ENCODE peak calls at places on chromosomes 5 and 9, in nine cellular contexts. One of them, this sample, is unnamed.

GRCh38 chr5:98510111-98510510 is 263.4 kb upstream of the RGMB start:
- DNase-seq in tibial nerve: no peak
- DNase-seq in GM12878: no peak
- DNase-seq in stomach: peak; percentile 46
- DNase-seq in suprapubic skin: no peak
- DNase-seq in SK-N-SH: no peak
- DNase-seq in ovary: no peak
- DNase-seq in A549: no peak
- DNase-seq in sigmoid colon: no peak
- DNase-seq in this sample: peak; percentile 41

GRCh38 chr9:92963831-92964606 is 16.7 kb downstream of the FGD3 start:
- DNase-seq in tibial nerve: peak; percentile 25
- DNase-seq in stomach: peak; percentile 49
- DNase-seq in A549: no peak
- DNase-seq in sigmoid colon: no peak
- DNase-seq in SK-N-SH: no peak
- DNase-seq in ovary: no peak
- DNase-seq in suprapubic skin: peak; percentile 55
- DNase-seq in GM12878: peak; percentile 80
- DNase-seq in this sample: peak; percentile 59

GRCh38 chr5:122469520-122469919 is 157.5 kb downstream of the SNCAIP start:
- DNase-seq in tibial nerve: no peak
- DNase-seq in sigmoid colon: no peak
- DNase-seq in SK-N-SH: no peak
- DNase-seq in A549: no peak
- DNase-seq in GM12878: no peak
- DNase-seq in suprapubic skin: no peak
- DNase-seq in stomach: no peak
- DNase-seq in ovary: no peak
- DNase-seq in this sample: no peak

GRCh38 chr5:111853748-111854147 is 96.8 kb upstream of the NREP start:
- DNase-seq in stomach: no peak
- DNase-seq in sigmoid colon: no peak
- DNase-seq in ovary: no peak
- DNase-seq in tibial nerve: no peak
- DNase-seq in SK-N-SH: no peak
- DNase-seq in suprapubic skin: no peak
- DNase-seq in A549: no peak
- DNase-seq in GM12878: peak; percentile 41
- DNase-seq in this sample: no peak

GRCh38 chr5:76546497-76547102 is 76.6 kb downstream of the F2RL2 start:
- DNase-seq in sigmoid colon: no peak
- DNase-seq in stomach: no peak
- DNase-seq in tibial nerve: no peak
- DNase-seq in suprapubic skin: no peak
- DNase-seq in SK-N-SH: no peak
- DNase-seq in A549: no peak
- DNase-seq in GM12878: peak; percentile 51
- DNase-seq in ovary: no peak
- DNase-seq in this sample: no peak

GRCh38 chr9:77899679-77900354 is 131.8 kb downstream of the GNAQ start:
- DNase-seq in SK-N-SH: no peak
- DNase-seq in tibial nerve: no peak
- DNase-seq in sigmoid colon: no peak
- DNase-seq in ovary: no peak
- DNase-seq in A549: no peak
- DNase-seq in stomach: no peak
- DNase-seq in GM12878: no peak
- DNase-seq in suprapubic skin: no peak
- DNase-seq in this sample: no peak

GRCh38 chr5:85452322-85453025 is 1067.8 kb upstream of the EDIL3 start:
- DNase-seq in stomach: no peak
- DNase-seq in tibial nerve: no peak
- DNase-seq in suprapubic skin: no peak
- DNase-seq in sigmoid colon: no peak
- DNase-seq in A549: no peak
- DNase-seq in SK-N-SH: no peak
- DNase-seq in ovary: no peak
- DNase-seq in GM12878: no peak
- DNase-seq in this sample: no peak

GRCh38 chr5:150738862-150739261 is 20.0 kb downstream of the DCTN4 start:
- DNase-seq in ovary: no peak
- DNase-seq in GM12878: no peak
- DNase-seq in sigmoid colon: no peak
- DNase-seq in A549: no peak
- DNase-seq in stomach: no peak
- DNase-seq in tibial nerve: no peak
- DNase-seq in suprapubic skin: no peak
- DNase-seq in SK-N-SH: no peak
- DNase-seq in this sample: no peak

GRCh38 chr5:133427121-133427777 is 185.1 kb downstream of the FSTL4 start:
- DNase-seq in SK-N-SH: no peak
- DNase-seq in sigmoid colon: no peak
- DNase-seq in GM12878: no peak
- DNase-seq in stomach: no peak
- DNase-seq in tibial nerve: no peak
- DNase-seq in suprapubic skin: no peak
- DNase-seq in A549: no peak
- DNase-seq in ovary: no peak
- DNase-seq in this sample: no peak

GRCh38 chr5:140549237-140550144 is 2.0 kb downstream of the EIF4EBP3 start:
- DNase-seq in suprapubic skin: peak; percentile 69
- DNase-seq in A549: no peak
- DNase-seq in sigmoid colon: peak; percentile 94
- DNase-seq in ovary: peak; percentile 42
- DNase-seq in stomach: peak; percentile 86
- DNase-seq in GM12878: no peak
- DNase-seq in SK-N-SH: peak; percentile 71
- DNase-seq in tibial nerve: peak; percentile 56
- DNase-seq in this sample: peak; percentile 81

GRCh38 chr9:70013598-70014196 is 30.0 kb upstream of the MAMDC2 start:
- DNase-seq in sigmoid colon: peak; percentile 82
- DNase-seq in stomach: no peak
- DNase-seq in A549: no peak
- DNase-seq in tibial nerve: peak; percentile 48
- DNase-seq in ovary: no peak
- DNase-seq in suprapubic skin: no peak
- DNase-seq in SK-N-SH: peak; percentile 52
- DNase-seq in GM12878: no peak
- DNase-seq in this sample: no peak

GRCh38 chr9:112531666-112532282 is 45.1 kb downstream of the KIAA1958 start:
- DNase-seq in sigmoid colon: no peak
- DNase-seq in GM12878: no peak
- DNase-seq in suprapubic skin: no peak
- DNase-seq in stomach: no peak
- DNase-seq in SK-N-SH: no peak
- DNase-seq in ovary: no peak
- DNase-seq in tibial nerve: no peak
- DNase-seq in A549: no peak
- DNase-seq in this sample: no peak

GRCh38 chr5:36041537-36041845 is 25.2 kb downstream of the UGT3A2 start:
- DNase-seq in GM12878: no peak
- DNase-seq in ovary: no peak
- DNase-seq in suprapubic skin: no peak
- DNase-seq in stomach: no peak
- DNase-seq in sigmoid colon: no peak
- DNase-seq in A549: no peak
- DNase-seq in tibial nerve: no peak
- DNase-seq in SK-N-SH: no peak
- DNase-seq in this sample: no peak
- TF ChIP-seq EP300 in GM12878: no peak
- TF ChIP-seq EP300 in ovary: no peak
- TF ChIP-seq EP300 in suprapubic skin: no peak
- TF ChIP-seq EP300 in stomach: no peak
- TF ChIP-seq EP300 in sigmoid colon: no peak
- TF ChIP-seq EP300 in A549: no peak
- TF ChIP-seq EP300 in tibial nerve: no peak
- TF ChIP-seq EP300 in SK-N-SH: no peak
- TF ChIP-seq EP300 in this sample: no peak

DNA sequence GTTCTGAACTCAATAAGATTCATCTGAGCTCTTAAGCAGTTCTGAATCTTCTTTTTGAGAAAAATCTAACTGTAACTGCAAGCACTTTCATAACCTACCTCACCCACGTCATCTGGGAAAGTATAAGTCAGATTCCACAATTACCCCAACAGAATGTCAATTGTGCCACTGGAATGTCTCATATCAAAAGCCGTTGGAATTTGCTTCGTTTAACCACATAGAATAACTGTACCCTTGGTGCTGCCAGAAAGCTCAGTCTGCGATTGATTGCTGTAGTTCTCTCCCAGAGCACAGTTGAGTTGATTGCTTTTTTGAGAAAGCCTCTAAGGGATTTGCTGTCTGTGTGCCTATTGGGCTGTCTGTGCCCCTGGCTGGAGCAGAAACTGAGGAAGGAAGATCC is 583.6 kb downstream of the TMEM38B start:
- DNase-seq in ovary: no peak
- DNase-seq in suprapubic skin: no peak
- DNase-seq in A549: no peak
- DNase-seq in tibial nerve: no peak
- DNase-seq in sigmoid colon: no peak
- DNase-seq in stomach: no peak
- DNase-seq in SK-N-SH: no peak
- DNase-seq in GM12878: no peak
- DNase-seq in this sample: no peak
- TF ChIP-seq EP300 in ovary: no peak
- TF ChIP-seq EP300 in suprapubic skin: no peak
- TF ChIP-seq EP300 in A549: no peak
- TF ChIP-seq EP300 in tibial nerve: no peak
- TF ChIP-seq EP300 in sigmoid colon: no peak
- TF ChIP-seq EP300 in stomach: no peak
- TF ChIP-seq EP300 in SK-N-SH: no peak
- TF ChIP-seq EP300 in GM12878: no peak
- TF ChIP-seq EP300 in this sample: no peak

GRCh38 chr5:167065784-167066183 is 1225.7 kb upstream of the WWC1 start:
- DNase-seq in A549: no peak
- DNase-seq in GM12878: no peak
- DNase-seq in SK-N-SH: no peak
- DNase-seq in sigmoid colon: no peak
- DNase-seq in tibial nerve: no peak
- DNase-seq in ovary: no peak
- DNase-seq in stomach: no peak
- DNase-seq in suprapubic skin: no peak
- DNase-seq in this sample: no peak

GRCh38 chr5:167058481-167058880 is 1233.0 kb upstream of the WWC1 start:
- DNase-seq in sigmoid colon: no peak
- DNase-seq in tibial nerve: no peak
- DNase-seq in SK-N-SH: no peak
- DNase-seq in GM12878: no peak
- DNase-seq in A549: no peak
- DNase-seq in ovary: no peak
- DNase-seq in suprapubic skin: no peak
- DNase-seq in stomach: no peak
- DNase-seq in this sample: no peak

GRCh38 chr5:167061695-167062094 is 1229.8 kb upstream of the WWC1 start:
- DNase-seq in GM12878: no peak
- DNase-seq in stomach: no peak
- DNase-seq in ovary: no peak
- DNase-seq in sigmoid colon: no peak
- DNase-seq in SK-N-SH: no peak
- DNase-seq in tibial nerve: no peak
- DNase-seq in suprapubic skin: no peak
- DNase-seq in A549: no peak
- DNase-seq in this sample: no peak

GRCh38 chr5:167063788-167064187 is 1227.7 kb upstream of the WWC1 start:
- DNase-seq in tibial nerve: no peak
- DNase-seq in suprapubic skin: no peak
- DNase-seq in GM12878: no peak
- DNase-seq in ovary: no peak
- DNase-seq in stomach: no peak
- DNase-seq in A549: no peak
- DNase-seq in sigmoid colon: no peak
- DNase-seq in SK-N-SH: peak; percentile 7
- DNase-seq in this sample: no peak

GRCh38 chr5:167064199-167064811 is 1227.1 kb upstream of the WWC1 start:
- DNase-seq in A549: no peak
- DNase-seq in GM12878: no peak
- DNase-seq in tibial nerve: no peak
- DNase-seq in ovary: no peak
- DNase-seq in suprapubic skin: no peak
- DNase-seq in sigmoid colon: no peak
- DNase-seq in stomach: no peak
- DNase-seq in SK-N-SH: no peak
- DNase-seq in this sample: no peak
- TF ChIP-seq EP300 in A549: no peak
- TF ChIP-seq EP300 in GM12878: no peak
- TF ChIP-seq EP300 in tibial nerve: no peak
- TF ChIP-seq EP300 in ovary: no peak
- TF ChIP-seq EP300 in suprapubic skin: no peak
- TF ChIP-seq EP300 in sigmoid colon: no peak
- TF ChIP-seq EP300 in stomach: no peak
- TF ChIP-seq EP300 in SK-N-SH: no peak
- TF ChIP-seq EP300 in this sample: no peak

GRCh38 chr5:56446728-56447127 is 213.6 kb upstream of the ANKRD55 start:
- DNase-seq in sigmoid colon: no peak
- DNase-seq in suprapubic skin: no peak
- DNase-seq in SK-N-SH: no peak
- DNase-seq in ovary: no peak
- DNase-seq in tibial nerve: no peak
- DNase-seq in GM12878: no peak
- DNase-seq in A549: no peak
- DNase-seq in stomach: no peak
- DNase-seq in this sample: no peak

GRCh38 chr5:56447232-56447631 is 214.1 kb upstream of the ANKRD55 start:
- DNase-seq in stomach: no peak
- DNase-seq in tibial nerve: peak; percentile 52
- DNase-seq in suprapubic skin: no peak
- DNase-seq in sigmoid colon: no peak
- DNase-seq in SK-N-SH: no peak
- DNase-seq in ovary: no peak
- DNase-seq in A549: peak; percentile 33
- DNase-seq in GM12878: no peak
- DNase-seq in this sample: peak; percentile 12

GRCh38 chr5:56447656-56448055 is 214.5 kb upstream of the ANKRD55 start:
- DNase-seq in ovary: no peak
- DNase-seq in GM12878: no peak
- DNase-seq in SK-N-SH: no peak
- DNase-seq in A549: no peak
- DNase-seq in sigmoid colon: no peak
- DNase-seq in tibial nerve: no peak
- DNase-seq in stomach: no peak
- DNase-seq in suprapubic skin: no peak
- DNase-seq in this sample: no peak

GRCh38 chr5:56440871-56441740 is 208.0 kb upstream of the ANKRD55 start:
- DNase-seq in stomach: no peak
- DNase-seq in SK-N-SH: no peak
- DNase-seq in tibial nerve: peak; percentile 48
- DNase-seq in ovary: no peak
- DNase-seq in suprapubic skin: no peak
- DNase-seq in sigmoid colon: no peak
- DNase-seq in GM12878: no peak
- DNase-seq in A549: peak; percentile 89
- DNase-seq in this sample: peak; percentile 45

DNA sequence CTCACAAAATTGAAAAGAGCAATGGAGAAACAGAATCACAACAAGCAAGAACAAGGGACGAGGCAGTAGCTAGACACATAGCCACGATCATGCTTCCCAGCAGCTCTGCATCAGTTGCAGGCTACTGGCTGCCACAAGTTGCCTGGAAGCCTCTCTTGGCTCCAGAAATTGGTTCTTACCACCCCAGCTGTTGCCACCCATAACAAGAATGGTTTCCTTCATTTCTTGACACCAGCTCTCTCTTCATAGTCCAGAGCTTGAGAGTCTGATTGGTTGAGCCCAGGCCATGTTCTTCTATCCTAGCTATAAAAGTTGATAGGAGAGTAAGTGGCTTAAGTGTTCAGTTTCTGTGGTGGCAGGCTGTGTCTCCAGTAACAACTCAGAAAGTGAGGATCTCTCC is 210.7 kb upstream of the ANKRD55 start:
- DNase-seq in tibial nerve: no peak
- DNase-seq in SK-N-SH: no peak
- DNase-seq in stomach: no peak
- DNase-seq in sigmoid colon: no peak
- DNase-seq in GM12878: no peak
- DNase-seq in A549: no peak
- DNase-seq in suprapubic skin: no peak
- DNase-seq in ovary: no peak
- DNase-seq in this sample: no peak
- TF ChIP-seq EP300 in tibial nerve: no peak
- TF ChIP-seq EP300 in SK-N-SH: no peak
- TF ChIP-seq EP300 in stomach: no peak
- TF ChIP-seq EP300 in sigmoid colon: no peak
- TF ChIP-seq EP300 in GM12878: no peak
- TF ChIP-seq EP300 in A549: no peak
- TF ChIP-seq EP300 in suprapubic skin: no peak
- TF ChIP-seq EP300 in ovary: no peak
- TF ChIP-seq EP300 in this sample: no peak